ENCODE peak calls at places on chromosome 16, in ten cellular contexts. W is PC-9, G is aorta, M is gastrocnemius medialis, C is uterus, P is fibroblast of lung, V is heart right ventricle, H is right atrium auricular region, Y is lung, T is pancreas. D is an unnamed sample.

GRCh38 chr16:2471016-2471652 is at the start of gene NTN3:
- DNase-seq in W (peak; percentile 28), G (no peak), M (no peak), C (no peak), P (no peak), V (no peak), H (no peak), Y (no peak), T (no peak), D (no peak)

GRCh38 chr16:68754117-68754792 is 17.2 kb downstream of the CDH1 start:
- DNase-seq in W (no peak), G (no peak), M (no peak), C (no peak), P (no peak), V (no peak), H (no peak), Y (no peak), T (no peak), D (no peak)

GRCh38 chr16:72787519-72788268 is 260.2 kb downstream of the ZFHX3 start:
- DNase-seq in W (no peak), G (peak; percentile 87), M (peak; percentile 68), C (peak; percentile 74), P (peak; percentile 90), V (peak; percentile 35), H (peak; percentile 85), Y (peak; percentile 71), T (no peak), D (peak; percentile 62)

GRCh38 chr16:2964416-2965223 is 545 bp downstream of the KREMEN2 start:
- DNase-seq in W (peak; percentile 93), G (no peak), M (no peak), C (no peak), P (no peak), V (no peak), H (no peak), Y (no peak), T (peak; percentile 59), D (no peak)

GRCh38 chr16:23469814-23470213 is 16.8 kb upstream of the COG7 start:
- DNase-seq in W (peak; percentile 76), G (no peak), M (peak; percentile 67), C (no peak), P (peak; percentile 46), V (no peak), H (no peak), Y (peak; percentile 47), T (peak; percentile 53), D (peak; percentile 66)

GRCh38 chr16:89572042-89572441 is 3.5 kb upstream of the CPNE7 start:
- DNase-seq in W (no peak), G (no peak), M (no peak), C (no peak), P (no peak), V (no peak), H (no peak), Y (no peak), T (no peak), D (no peak)

GRCh38 chr16:65120811-65121721 is 797 bp downstream of the CDH11 start:
- DNase-seq in W (no peak), G (peak; percentile 81), M (peak; percentile 10), C (peak; percentile 43), P (peak; percentile 55), V (peak; percentile 10), H (no peak), Y (no peak), T (no peak), D (no peak)

GRCh38 chr16:86831366-86831765 is 253.0 kb downstream of the FOXL1 start:
- DNase-seq in W (no peak), G (peak; percentile 22), M (no peak), C (no peak), P (no peak), V (no peak), H (no peak), Y (no peak), T (no peak), D (no peak)

GRCh38 chr16:81170824-81171223 is 67.7 kb upstream of the BCO1 start:
- DNase-seq in W (no peak), G (no peak), M (no peak), C (no peak), P (no peak), V (no peak), H (no peak), Y (no peak), T (no peak), D (no peak)

GRCh38 chr16:21162661-21163151 is 4.2 kb downstream of the LDAF1 start:
- DNase-seq in W (no peak), G (no peak), M (peak; percentile 38), C (peak; percentile 36), P (no peak), V (peak; percentile 75), H (no peak), Y (no peak), T (no peak), D (no peak)

GRCh38 chr16:67468731-67469130 is 12.2 kb downstream of the ATP6V0D1 start:
- DNase-seq in W (no peak), G (no peak), M (no peak), C (no peak), P (no peak), V (no peak), H (no peak), Y (no peak), T (no peak), D (no peak)

GRCh38 chr16:66425651-66426050 is 1.4 kb upstream of the BEAN1 start:
- DNase-seq in W (no peak), G (no peak), M (no peak), C (no peak), P (no peak), V (no peak), H (no peak), Y (no peak), T (no peak), D (no peak)

GRCh38 chr16:66427451-66427860 is 361 bp downstream of the BEAN1 start:
- DNase-seq in W (no peak), G (no peak), M (no peak), C (no peak), P (no peak), V (no peak), H (no peak), Y (no peak), T (no peak), D (no peak)

GRCh38 chr16:66426112-66427035 is 721 bp upstream of the BEAN1 start:
- DNase-seq in W (no peak), G (peak; percentile 76), M (no peak), C (no peak), P (peak; percentile 13), V (no peak), H (no peak), Y (no peak), T (no peak), D (no peak)

GRCh38 chr16:66427871-66428681 is 981 bp downstream of the BEAN1 start:
- DNase-seq in W (no peak), G (no peak), M (no peak), C (no peak), P (peak; percentile 21), V (no peak), H (no peak), Y (no peak), T (no peak), D (no peak)

GRCh38 chr16:66427036-66427446 is at the start of gene BEAN1:
- DNase-seq in W (peak; percentile 29), G (no peak), M (no peak), C (no peak), P (peak; percentile 31), V (no peak), H (no peak), Y (no peak), T (no peak), D (no peak)
- H3K4me3 ChIP-seq in W (peak within 1 kb of the TSS; percentile 45), G (peak within 1 kb of the TSS; percentile 55), M (peak within 1 kb of the TSS; percentile 43), C (peak within 1 kb of the TSS; percentile 8), P (no peak within 1 kb of the TSS), V (peak within 1 kb of the TSS; percentile 16), H (peak within 1 kb of the TSS; percentile 59), Y (peak within 1 kb of the TSS; percentile 10), T (no peak within 1 kb of the TSS), D (peak within 1 kb of the TSS; percentile 60)

GRCh38 chr16:47611848-47612493 is 150.8 kb downstream of the PHKB start:
- DNase-seq in W (no peak), G (no peak), M (no peak), C (no peak), P (no peak), V (no peak), H (no peak), Y (no peak), T (no peak), D (no peak)
- H3K36me3 ChIP-seq in W (peaks cover 10% of the 10 kb centered on the region), G (peaks cover 3% of the 10 kb centered on the region), M (no peaks in the 10 kb centered on the region), C (no peaks in the 10 kb centered on the region), P (no peaks in the 10 kb centered on the region), V (no peaks in the 10 kb centered on the region), H (peaks cover 8% of the 10 kb centered on the region), Y (peaks cover 12% of the 10 kb centered on the region), T (peaks cover 16% of the 10 kb centered on the region), D (no peaks in the 10 kb centered on the region)

GRCh38 chr16:88509749-88510069 is 56.6 kb downstream of the ZFPM1 start:
- DNase-seq in W (no peak), G (no peak), M (no peak), C (no peak), P (no peak), V (no peak), H (no peak), Y (no peak), T (no peak), D (no peak)
- H3K27ac ChIP-seq in W (no peak overlapping the region), G (no peak overlapping the region), M (no peak overlapping the region), C (no peak overlapping the region), P (no peak overlapping the region), V (no peak overlapping the region), H (no peak overlapping the region), Y (no peak overlapping the region), T (peak overlapping the region; percentile 95), D (peak overlapping the region; percentile 59)

GRCh38 chr16:4081035-4081434 is 35.2 kb downstream of the ADCY9 start:
- DNase-seq in W (no peak), G (no peak), M (no peak), C (no peak), P (no peak), V (no peak), H (peak; percentile 23), Y (no peak), T (no peak), D (no peak)

GRCh38 chr16:4082474-4083044 is 33.7 kb downstream of the ADCY9 start:
- DNase-seq in W (no peak), G (no peak), M (no peak), C (no peak), P (no peak), V (no peak), H (no peak), Y (no peak), T (no peak), D (no peak)

GRCh38 chr16:4083347-4083870 is 32.8 kb downstream of the ADCY9 start:
- DNase-seq in W (no peak), G (no peak), M (no peak), C (no peak), P (no peak), V (no peak), H (no peak), Y (no peak), T (no peak), D (no peak)

GRCh38 chr16:4085405-4085970 is 30.8 kb downstream of the ADCY9 start:
- DNase-seq in W (peak; percentile 57), G (no peak), M (no peak), C (no peak), P (no peak), V (no peak), H (peak; percentile 49), Y (no peak), T (no peak), D (peak; percentile 7)

DNA sequence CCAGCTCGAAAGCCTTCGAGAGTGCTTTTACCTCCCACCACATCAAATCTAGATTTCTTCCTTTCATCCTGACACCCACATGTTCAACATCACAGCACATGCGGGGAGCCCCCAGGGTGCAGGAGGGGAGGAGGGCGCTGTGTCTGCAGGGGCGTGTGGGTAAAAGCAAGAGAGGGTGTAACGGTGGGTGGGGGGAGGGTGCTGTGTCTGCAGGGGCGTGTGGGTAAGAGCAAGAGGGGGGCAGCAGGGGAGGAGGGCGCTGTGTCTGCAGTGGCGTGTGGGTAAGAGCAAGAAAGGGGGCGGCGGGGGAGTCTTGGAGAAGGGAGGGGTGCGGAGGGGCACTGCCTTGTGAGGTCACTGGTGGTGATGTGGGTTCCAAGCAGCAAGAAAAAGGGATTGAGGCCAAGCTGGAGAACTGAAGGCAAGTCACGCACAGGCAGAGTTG is 34.6 kb downstream of the ADCY9 start:
- DNase-seq in W (no peak), G (no peak), M (no peak), C (no peak), P (peak; percentile 25), V (no peak), H (peak; percentile 44), Y (no peak), T (no peak), D (no peak)
- H3K4me3 ChIP-seq in W (no peak overlapping the region), G (no peak overlapping the region), M (no peak overlapping the region), C (no peak overlapping the region), P (no peak overlapping the region), V (no peak overlapping the region), H (no peak overlapping the region), Y (no peak overlapping the region), T (no peak overlapping the region), D (no peak overlapping the region)

D was measured in breast epithelium.